ENCODE peak calls at places on chromosomes 1 and 21, in six cellular contexts. F, Q, D, X, B and Z are unnamed samples.

GRCh38 chr1:31785020-31785946 is 21.1 kb upstream of the ADGRB2 start:
- DNase-seq in X (no peak), Q (no peak), D (no peak), F (no peak), B (no peak), Z (peak; percentile 14)

GRCh38 chr1:43797926-43798325 is 90.6 kb downstream of the ST3GAL3 start:
- DNase-seq in D (no peak), F (no peak), B (no peak), Q (no peak), X (no peak), Z (no peak)

GRCh38 chr1:203702130-203702577 is 62.8 kb upstream of the LAX1 start:
- DNase-seq in F (peak; percentile 8), X (peak; percentile 84), D (peak; percentile 52), B (peak; percentile 11), Q (peak; percentile 57), Z (peak; percentile 68)

GRCh38 chr1:41618066-41618825 is 133.8 kb upstream of the EDN2 start:
- DNase-seq in X (no peak), D (no peak), F (no peak), Q (no peak), B (no peak), Z (no peak)

GRCh38 chr1:43987159-43988022 is 4.0 kb upstream of the CCDC24 start:
- DNase-seq in D (no peak), B (no peak), Q (no peak), F (no peak), X (no peak), Z (no peak)

GRCh38 chr1:214494706-214495105 is 56.7 kb downstream of the PTPN14 start:
- DNase-seq in B (no peak), D (no peak), X (no peak), Q (peak; percentile 39), F (no peak), Z (no peak)

GRCh38 chr1:10900691-10901090 is 104.2 kb upstream of the CASZ1 start:
- DNase-seq in Q (peak; percentile 17), F (no peak), B (no peak), D (no peak), X (no peak), Z (peak; percentile 79)

GRCh38 chr1:17991996-17992395 is 115.6 kb upstream of the IGSF21 start:
- DNase-seq in D (no peak), X (no peak), B (no peak), F (no peak), Q (no peak), Z (no peak)

GRCh38 chr1:37123266-37123665 is 89.0 kb upstream of the GRIK3 start:
- DNase-seq in Q (no peak), F (no peak), D (no peak), X (peak; percentile 11), B (no peak), Z (no peak)

GRCh38 chr1:152515454-152515823 is 1.2 kb downstream of the CRCT1 start:
- DNase-seq in X (no peak), D (no peak), B (no peak), F (no peak), Q (no peak), Z (no peak)

GRCh38 chr21:25572895-25573310 is 34.4 kb downstream of the MRPL39 start:
- DNase-seq in X (no peak), F (no peak), D (no peak), B (no peak), Q (no peak), Z (no peak)

GRCh38 chr1:69513621-69514020 is 54.1 kb upstream of the LRRC7 start:
- DNase-seq in X (no peak), F (no peak), D (no peak), B (no peak), Q (no peak), Z (no peak)

GRCh38 chr1:226919995-226920394 is 20.1 kb upstream of the COQ8A start:
- DNase-seq in D (no peak), B (no peak), F (no peak), X (no peak), Q (no peak), Z (no peak)

GRCh38 chr1:41479000-41479807 is 5.3 kb downstream of the EDN2 start:
- DNase-seq in Q (no peak), D (no peak), F (no peak), B (no peak), X (no peak), Z (no peak)

GRCh38 chr1:211549092-211549749 is 29.7 kb downstream of the SLC30A1 start:
- DNase-seq in Q (no peak), D (no peak), F (no peak), X (no peak), B (no peak), Z (no peak)

GRCh38 chr1:166974647-166975345 is 544 bp downstream of the ILDR2 start:
- DNase-seq in F (no peak), B (no peak), D (peak; percentile 35), Q (no peak), X (no peak), Z (no peak)

GRCh38 chr1:100661176-100661575 is 58.4 kb upstream of the VCAM1 start:
- DNase-seq in F (no peak), B (no peak), X (no peak), Q (no peak), D (no peak), Z (no peak)

GRCh38 chr1:203448521-203449061 is 27.0 kb upstream of the PRELP start:
- DNase-seq in X (no peak), B (no peak), Q (no peak), F (no peak), D (no peak), Z (no peak)